ENCODE peak calls at places on chromosomes 5 and 9, in seven cellular contexts. I is transverse colon; J is HTR-8/SVneo; E is lower lobe of right lung; V is stimulated activated CD8-positive, alpha-beta memory T cell treated with anti-CD3 and anti-CD28 coated beads, Interleukin-4, amount 100 ng/mL, for 48 hours; W is HuH-7; R is CD4-positive, alpha-beta memory T cell. G is an unnamed sample.

GRCh38 chr5:1471997-1472963 is 27.0 kb upstream of the SLC6A3 start:
- DNase-seq in E (no peak), J (no peak), W (no peak), V (no peak), I (no peak), R (no peak), G (no peak)

GRCh38 chr5:94407023-94407422 is 211.4 kb downstream of the KIAA0825 start:
- DNase-seq in R (no peak), W (no peak), V (no peak), J (no peak), I (no peak), E (no peak), G (no peak)

GRCh38 chr5:105695916-105696315 is 1974.8 kb downstream of the EFNA5 start:
- DNase-seq in J (no peak), I (no peak), R (no peak), W (no peak), V (no peak), E (no peak), G (no peak)

GRCh38 chr5:758698-759053 is 25.9 kb downstream of the ZDHHC11B start:
- DNase-seq in I (no peak), R (no peak), V (no peak), E (no peak), J (no peak), W (no peak), G (no peak)

GRCh38 chr9:22512495-22512894 is 65.9 kb downstream of the DMRTA1 start:
- DNase-seq in I (no peak), J (no peak), R (no peak), W (no peak), V (no peak), E (no peak), G (no peak)

GRCh38 chr9:35658144-35658893 is at the start of gene CCDC107:
- DNase-seq in E (peak; percentile 88), W (peak; percentile 84), I (peak; percentile 88), J (peak; percentile 65), R (peak; percentile 88), V (peak; percentile 87), G (peak; percentile 96)

GRCh38 chr9:36980148-36980974 is 53.7 kb downstream of the PAX5 start:
- DNase-seq in I (no peak), W (peak; percentile 70), J (no peak), V (no peak), R (no peak), E (no peak), G (peak; percentile 24)

GRCh38 chr9:133141833-133142594 is 21.0 kb upstream of the RALGDS start:
- DNase-seq in I (peak; percentile 61), R (peak; percentile 96), J (no peak), W (no peak), V (peak; percentile 77), E (peak; percentile 79), G (no peak)

GRCh38 chr9:108569624-108570023 is 286.2 kb downstream of the ACTL7B start:
- DNase-seq in E (no peak), I (no peak), V (no peak), W (no peak), J (no peak), R (no peak), G (no peak)

GRCh38 chr9:110443146-110443877 is 105.6 kb upstream of the TXNDC8 start:
- DNase-seq in V (no peak), J (peak; percentile 73), W (no peak), R (no peak), I (no peak), E (no peak), G (no peak)

GRCh38 chr5:142475102-142475501 is 150.3 kb upstream of the SPRY4 start:
- DNase-seq in E (no peak), W (no peak), V (no peak), I (no peak), R (no peak), J (no peak), G (no peak)

GRCh38 chr5:66710557-66710956 is 114.4 kb downstream of the MAST4 start:
- DNase-seq in E (no peak), V (no peak), R (no peak), I (no peak), W (no peak), J (no peak), G (no peak)

GRCh38 chr5:132055808-132056609 is 4.4 kb upstream of the IL3 start:
- DNase-seq in R (peak; percentile 92), I (no peak), J (no peak), E (peak; percentile 24), W (no peak), V (peak; percentile 72), G (no peak)

GRCh38 chr5:107468286-107468685 is 202.5 kb downstream of the EFNA5 start:
- DNase-seq in J (no peak), I (no peak), V (no peak), W (no peak), E (no peak), R (no peak), G (no peak)

GRCh38 chr9:111386386-111386785 is 56.4 kb upstream of the OR2K2 start:
- DNase-seq in E (no peak), W (no peak), I (no peak), R (no peak), J (no peak), V (no peak), G (no peak)

GRCh38 chr9:2673161-2673560 is 44.1 kb upstream of the KCNV2 start:
- DNase-seq in E (no peak), I (no peak), W (no peak), R (no peak), J (no peak), V (no peak), G (no peak)

GRCh38 chr9:127979333-127980055 is 1.3 kb downstream of the EEIG1 start:
- DNase-seq in R (no peak), J (no peak), V (peak; percentile 56), E (no peak), I (peak; percentile 75), W (peak; percentile 47), G (peak; percentile 66)

GRCh38 chr5:54719384-54720306 is 202.1 kb downstream of the SNX18 start:
- DNase-seq in R (no peak), W (no peak), E (no peak), V (no peak), J (peak; percentile 34), I (no peak), G (no peak)

GRCh38 chr5:68722357-68722756 is 371.5 kb upstream of the SLC30A5 start:
- DNase-seq in E (no peak), W (no peak), I (no peak), J (no peak), R (no peak), V (no peak), G (no peak)

GRCh38 chr5:161535762-161536161 is 10.8 kb downstream of the GABRB2 start:
- DNase-seq in J (no peak), R (no peak), E (no peak), I (no peak), W (no peak), V (no peak), G (no peak)

GRCh38 chr5:155052532-155052931 is 39.0 kb downstream of the KIF4B start:
- DNase-seq in W (no peak), I (no peak), J (no peak), V (no peak), E (no peak), R (no peak), G (no peak)

GRCh38 chr9:83956288-83957028 is 23.6 kb downstream of the HNRNPK start:
- DNase-seq in I (peak; percentile 91), W (peak; percentile 85), J (no peak), R (peak; percentile 60), V (peak; percentile 81), E (peak; percentile 91), G (peak; percentile 83)

GRCh38 chr5:11814373-11814772 is 89.9 kb downstream of the CTNND2 start:
- DNase-seq in I (no peak), W (no peak), R (no peak), V (no peak), J (no peak), E (no peak), G (no peak)

GRCh38 chr9:95505676-95506437 is 10.9 kb downstream of the PTCH1 start:
- DNase-seq in V (peak; percentile 55), W (peak; percentile 68), J (no peak), E (no peak), I (peak; percentile 61), R (peak; percentile 51), G (peak; percentile 84)

GRCh38 chr5:132655821-132656773 is 1.9 kb upstream of the IL13 start:
- DNase-seq in R (peak; percentile 50), V (peak; percentile 72), W (no peak), I (no peak), J (no peak), E (no peak), G (no peak)

GRCh38 chr5:101018299-101018698 is 115.2 kb upstream of the ST8SIA4 start:
- DNase-seq in R (no peak), E (no peak), W (no peak), I (no peak), J (no peak), V (no peak), G (no peak)

GRCh38 chr5:41789434-41789833 is 80.8 kb downstream of the OXCT1 start:
- DNase-seq in W (no peak), I (no peak), R (no peak), V (no peak), E (no peak), J (no peak), G (no peak)

GRCh38 chr5:84227221-84227620 is 157.5 kb downstream of the EDIL3 start:
- DNase-seq in R (no peak), V (no peak), W (no peak), I (no peak), E (no peak), J (no peak), G (no peak)

GRCh38 chr9:133132174-133132573 is 11.1 kb upstream of the RALGDS start:
- DNase-seq in V (no peak), J (no peak), W (no peak), E (no peak), I (no peak), R (peak; percentile 38), G (no peak)

G was measured in K562.